ENCODE peak calls at places on chromosomes 11 and 22, in ten cellular contexts. L is brain microvascular endothelial cell, C is right lobe of liver, U is epithelial cell of esophagus, X is tibial nerve, K is heart right ventricle, J is A549, H is AG09309, Q is glutamatergic neuron, O is adrenal gland. P is an unnamed sample.

GRCh38 chr11:114377612-114378267 is 22.6 kb downstream of the C11orf71 start:
- DNase-seq in L (peak; percentile 41), C (no peak), U (no peak), X (no peak), K (no peak), J (no peak), H (peak; percentile 95), Q (no peak), O (no peak), P (no peak)

GRCh38 chr22:20748820-20749428 is 25.0 kb upstream of the SERPIND1 start:
- DNase-seq in L (no peak), C (no peak), U (no peak), X (no peak), K (no peak), J (no peak), H (no peak), Q (no peak), O (no peak), P (no peak)

GRCh38 chr11:17751558-17751957 is 17.0 kb downstream of the KCNC1 start:
- DNase-seq in L (no peak), C (no peak), U (no peak), X (no peak), K (no peak), J (no peak), H (no peak), Q (peak; percentile 2), O (no peak), P (no peak)

GRCh38 chr11:34492806-34493414 is 20.7 kb downstream of the ELF5 start:
- DNase-seq in L (peak; percentile 59), C (peak; percentile 43), U (peak; percentile 76), X (peak; percentile 68), K (peak; percentile 41), J (peak; percentile 66), H (no peak), Q (peak; percentile 61), O (peak; percentile 88), P (no peak)

GRCh38 chr22:32830957-32831356 is 29.5 kb downstream of the TIMP3 start:
- DNase-seq in L (no peak), C (no peak), U (no peak), X (no peak), K (no peak), J (no peak), H (no peak), Q (no peak), O (no peak), P (no peak)

GRCh38 chr11:108536783-108537182 is 38.6 kb upstream of the POGLUT3 start:
- DNase-seq in L (no peak), C (no peak), U (peak; percentile 90), X (no peak), K (no peak), J (no peak), H (no peak), Q (no peak), O (no peak), P (no peak)

GRCh38 chr22:45599836-45600577 is 71.6 kb upstream of the ATXN10 start:
- DNase-seq in L (no peak), C (no peak), U (no peak), X (no peak), K (no peak), J (no peak), H (no peak), Q (no peak), O (no peak), P (no peak)

GRCh38 chr22:31630331-31631329 is 31.4 kb downstream of the PISD start:
- DNase-seq in L (peak; percentile 58), C (peak; percentile 85), U (peak; percentile 70), X (peak; percentile 45), K (peak; percentile 83), J (peak; percentile 44), H (no peak), Q (peak; percentile 90), O (peak; percentile 89), P (peak; percentile 85)

GRCh38 chr11:19903620-19904069 is 191.0 kb downstream of the NAV2 start:
- DNase-seq in L (peak; percentile 84), C (peak; percentile 60), U (peak; percentile 81), X (peak; percentile 56), K (peak; percentile 72), J (peak; percentile 75), H (peak; percentile 64), Q (peak; percentile 83), O (peak; percentile 93), P (no peak)

GRCh38 chr11:88357323-88358039 is 19.9 kb upstream of the CTSC start:
- DNase-seq in L (peak; percentile 21), C (no peak), U (peak; percentile 47), X (no peak), K (no peak), J (peak; percentile 47), H (no peak), Q (no peak), O (no peak), P (no peak)

GRCh38 chr11:19954899-19955298 is 205.4 kb downstream of the DBX1 start:
- DNase-seq in L (no peak), C (peak; percentile 74), U (peak; percentile 28), X (no peak), K (no peak), J (peak; percentile 33), H (no peak), Q (no peak), O (no peak), P (no peak)

GRCh38 chr11:61864814-61865775 is 26.2 kb downstream of the FADS3 start:
- DNase-seq in L (no peak), C (no peak), U (no peak), X (no peak), K (no peak), J (no peak), H (no peak), Q (no peak), O (no peak), P (no peak)

GRCh38 chr11:27563201-27563600 is 56.6 kb upstream of the LIN7C start:
- DNase-seq in L (peak; percentile 55), C (no peak), U (peak; percentile 11), X (no peak), K (no peak), J (no peak), H (no peak), Q (no peak), O (no peak), P (no peak)

GRCh38 chr11:124788521-124788920 is 11.7 kb downstream of the MSANTD2 start:
- DNase-seq in L (no peak), C (no peak), U (no peak), X (no peak), K (no peak), J (no peak), H (no peak), Q (no peak), O (no peak), P (no peak)

GRCh38 chr22:48389916-48390315 is 1437.8 kb downstream of the BRD1 start:
- DNase-seq in L (no peak), C (no peak), U (no peak), X (no peak), K (no peak), J (no peak), H (no peak), Q (no peak), O (peak; percentile 1), P (no peak)

GRCh38 chr11:113114452-113115027 is 153.3 kb downstream of the NCAM1 start:
- DNase-seq in L (peak; percentile 31), C (peak; percentile 62), U (peak; percentile 60), X (no peak), K (peak; percentile 59), J (peak; percentile 33), H (peak; percentile 20), Q (peak; percentile 69), O (peak; percentile 87), P (no peak)
- TF ChIP-seq CTCF in L (peak; percentile 89), C (peak; percentile 64), U (peak; percentile 86), X (peak; percentile 77), K (peak; percentile 66), J (peak; percentile 41), H (peak; percentile 82), Q (peak; percentile 53), O (peak; percentile 40), P (peak; percentile 31)

DNA sequence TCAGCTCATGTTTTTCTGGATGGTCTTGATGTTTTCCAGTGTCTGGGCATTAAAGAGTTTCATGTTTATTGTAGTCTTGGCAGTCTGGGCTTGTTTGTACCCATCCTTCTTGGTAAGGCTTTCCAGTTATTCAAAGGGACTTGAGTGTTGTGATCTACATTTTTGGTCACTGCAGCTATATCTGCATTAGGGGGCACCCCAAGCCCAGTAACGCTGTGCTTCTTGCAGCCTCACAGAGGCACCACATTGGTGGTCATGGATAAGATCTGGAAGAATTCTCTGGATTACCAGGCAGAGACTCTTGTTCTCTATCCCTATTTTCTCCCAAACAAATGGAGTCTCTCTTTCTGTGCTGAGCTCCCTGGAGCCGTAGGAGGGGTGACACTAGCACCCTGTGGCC is 451.5 kb upstream of the FAT3 start:
- DNase-seq in L (no peak), C (peak; percentile 26), U (no peak), X (no peak), K (no peak), J (peak; percentile 29), H (peak; percentile 10), Q (no peak), O (no peak), P (no peak)
- TF ChIP-seq CTCF in L (no peak), C (no peak), U (no peak), X (no peak), K (no peak), J (no peak), H (no peak), Q (no peak), O (no peak), P (no peak)

DNA sequence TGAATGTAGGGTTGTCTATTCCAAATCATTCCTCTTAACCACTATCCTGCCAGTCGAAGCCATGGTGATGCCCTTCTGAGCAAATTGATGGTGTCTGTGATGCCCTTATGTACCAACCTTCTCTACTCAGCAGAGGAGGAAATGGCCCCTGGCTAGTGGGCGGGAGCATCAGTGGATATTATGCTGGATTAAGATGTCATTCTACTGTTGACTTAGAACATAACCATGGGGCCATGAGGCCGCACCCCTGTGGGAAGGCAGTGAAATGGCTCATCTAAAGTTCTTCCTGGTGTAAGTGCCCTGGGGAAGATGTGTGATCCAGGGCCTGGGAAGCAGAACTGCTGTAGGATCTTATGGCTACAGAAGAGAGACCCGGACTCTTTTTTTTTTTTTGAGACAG is 20.7 kb upstream of the P2RY2 start:
- DNase-seq in L (no peak), C (no peak), U (peak; percentile 87), X (no peak), K (no peak), J (peak; percentile 63), H (no peak), Q (peak; percentile 0), O (no peak), P (peak; percentile 14)
- TF ChIP-seq CTCF in L (no peak), C (no peak), U (no peak), X (no peak), K (no peak), J (no peak), H (no peak), Q (no peak), O (no peak), P (no peak)

DNA sequence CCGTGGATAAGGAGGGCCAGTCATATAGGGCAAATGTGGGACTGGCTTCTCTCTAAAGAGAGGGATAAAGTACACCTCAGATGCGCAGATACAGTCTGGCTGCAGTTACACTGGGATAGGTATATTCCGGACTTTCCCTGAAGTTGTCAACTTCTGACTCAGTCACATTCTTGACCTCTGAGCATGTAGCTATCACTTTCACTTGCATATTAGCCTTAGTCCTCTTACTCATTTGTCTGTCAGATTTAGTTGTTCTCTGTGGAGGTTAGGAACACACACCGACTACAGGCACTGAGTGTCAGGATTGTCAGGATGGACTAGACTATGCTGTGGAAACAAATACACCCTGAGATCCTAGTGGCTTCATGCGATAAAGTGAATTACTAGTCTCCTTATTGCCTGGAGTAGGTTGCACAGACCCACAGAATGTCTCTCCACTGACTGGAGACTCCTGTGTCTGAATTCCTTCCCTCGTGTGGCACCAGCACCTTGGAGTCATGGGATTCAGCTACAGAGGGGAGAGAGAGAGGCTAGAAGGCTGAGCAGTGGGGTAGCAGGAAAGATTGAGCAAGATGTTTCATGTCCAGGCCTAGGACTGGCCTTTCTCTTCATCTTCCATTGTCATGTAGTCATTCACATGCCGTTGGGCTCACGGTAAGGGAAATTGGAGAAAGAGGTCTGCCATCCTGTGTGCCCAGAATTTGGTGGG is 654.3 kb downstream of the NTM start:
- DNase-seq in L (peak; percentile 89), C (no peak), U (peak; percentile 95), X (no peak), K (no peak), J (no peak), H (peak; percentile 16), Q (no peak), O (no peak), P (no peak)
- TF ChIP-seq CTCF in L (no peak), C (no peak), U (no peak), X (no peak), K (no peak), J (no peak), H (no peak), Q (no peak), O (no peak), P (no peak)

P was measured in CD14-positive monocyte.